ENCODE peak calls at places on chromosomes 16 and 17, in four cellular contexts. U is K562, H is GM12878, K is HepG2. O is an unnamed sample.

GRCh38 chr17:79835953-79836951 is 3.0 kb downstream of the CBX4 start:
- DNase-seq in H (no peak), U (peak; percentile 47), K (no peak), O (peak; percentile 92)

GRCh38 chr17:37672545-37673078 is 29.4 kb upstream of the DDX52 start:
- DNase-seq in H (no peak), K (no peak), U (no peak), O (no peak)

GRCh38 chr16:81765111-81765919 is 13.8 kb upstream of the PLCG2 start:
- DNase-seq in U (no peak), K (no peak), H (no peak), O (no peak)

GRCh38 chr16:31455601-31456314 is 3.5 kb upstream of the ARMC5 start:
- DNase-seq in K (no peak), H (no peak), U (no peak), O (peak; percentile 73)

GRCh38 chr16:23245268-23245667 is 56.8 kb upstream of the SCNN1B start:
- DNase-seq in H (no peak), U (no peak), K (no peak), O (no peak)

GRCh38 chr16:56493815-56494214 is 26.0 kb downstream of the BBS2 start:
- DNase-seq in K (no peak), U (no peak), H (no peak), O (no peak)

GRCh38 chr16:84282533-84282932 is 12.1 kb upstream of the WFDC1 start:
- DNase-seq in H (no peak), K (no peak), U (no peak), O (no peak)

GRCh38 chr17:82690786-82691489 is 7.6 kb downstream of the RAB40B start:
- DNase-seq in U (no peak), K (no peak), H (no peak), O (no peak)

GRCh38 chr16:88804552-88805339 is 1.2 kb downstream of the CDT1 start:
- DNase-seq in H (no peak), K (peak; percentile 74), U (peak; percentile 58), O (no peak)

GRCh38 chr17:76532072-76532651 is 5.3 kb downstream of the CYGB start:
- DNase-seq in H (no peak), U (no peak), K (peak; percentile 61), O (no peak)

GRCh38 chr16:22091721-22092120 is 620 bp upstream of the VWA3A start:
- DNase-seq in K (no peak), U (no peak), H (no peak), O (no peak)

GRCh38 chr17:44095647-44096496 is 25.3 kb downstream of the G6PC3 start:
- DNase-seq in U (peak; percentile 84), H (no peak), K (peak; percentile 94), O (peak; percentile 86)

GRCh38 chr16:20850981-20851380 is 44.7 kb downstream of the REXO5 start:
- DNase-seq in K (no peak), U (no peak), H (no peak), O (no peak)

GRCh38 chr16:57800213-57801097 is 1.8 kb downstream of the KIFC3 start:
- DNase-seq in K (no peak), H (no peak), U (peak; percentile 33), O (no peak)

GRCh38 chr16:46885960-46886763 is 2.0 kb downstream of the GPT2 start:
- DNase-seq in U (no peak), K (no peak), H (no peak), O (no peak)

GRCh38 chr16:11181889-11182279 is 74.1 kb downstream of the SOCS1 start:
- DNase-seq in H (peak; percentile 64), U (no peak), K (no peak), O (no peak)

GRCh38 chr17:79443026-79443425 is 167.8 kb downstream of the RBFOX3 start:
- DNase-seq in U (no peak), K (no peak), H (no peak), O (no peak)

GRCh38 chr17:48753794-48754499 is 25.4 kb upstream of the HOXB13 start:
- DNase-seq in U (no peak), K (no peak), H (no peak), O (no peak)

GRCh38 chr16:19114359-19115147 is 789 bp downstream of the ITPRIPL2 start:
- DNase-seq in U (no peak), K (no peak), H (no peak), O (peak; percentile 87)

GRCh38 chr17:1078831-1079561 is 82.1 kb downstream of the TIMM22 start:
- DNase-seq in K (no peak), H (no peak), U (no peak), O (no peak)

GRCh38 chr16:79601978-79602609 is 1.6 kb upstream of the MAF start:
- DNase-seq in U (peak; percentile 64), K (peak; percentile 76), H (peak; percentile 13), O (peak; percentile 54)

GRCh38 chr16:85057212-85057889 is 29.8 kb downstream of the KIAA0513 start:
- DNase-seq in K (peak; percentile 48), U (peak; percentile 89), H (no peak), O (no peak)

GRCh38 chr17:12928736-12929135 is 89.1 kb downstream of the ELAC2 start:
- DNase-seq in U (no peak), H (no peak), K (peak; percentile 29), O (no peak)

GRCh38 chr17:44086364-44087311 is 16.1 kb downstream of the G6PC3 start:
- DNase-seq in U (peak; percentile 96), H (no peak), K (peak; percentile 83), O (no peak)

GRCh38 chr16:75758215-75758614 is 31.9 kb upstream of the CPHXL start:
- DNase-seq in K (no peak), H (no peak), U (no peak), O (no peak)

GRCh38 chr16:15770512-15770911 is 86.3 kb downstream of the MYH11 start:
- DNase-seq in H (no peak), K (no peak), U (no peak), O (no peak)

GRCh38 chr17:77778636-77779524 is 179.6 kb upstream of the TNRC6C start:
- DNase-seq in H (no peak), K (no peak), U (no peak), O (no peak)

GRCh38 chr17:14557482-14557881 is 256.6 kb downstream of the HS3ST3B1 start:
- DNase-seq in K (no peak), U (no peak), H (no peak), O (no peak)

GRCh38 chr16:50841081-50841886 is 99.4 kb downstream of the CYLD start:
- DNase-seq in K (no peak), H (no peak), U (peak; percentile 78), O (no peak)

GRCh38 chr17:8889458-8890210 is 22.2 kb upstream of the PIK3R6 start:
- DNase-seq in H (no peak), K (no peak), U (no peak), O (no peak)

GRCh38 chr16:2845116-2845515 is 12.9 kb downstream of the PRSS22 start:
- DNase-seq in H (no peak), K (no peak), U (no peak), O (no peak)

GRCh38 chr17:45977506-45977824 is 21.6 kb upstream of the STH start:
- DNase-seq in H (no peak), K (no peak), U (no peak), O (no peak)

GRCh38 chr17:76371656-76372628 is 12.5 kb upstream of the SPHK1 start:
- DNase-seq in K (no peak), U (no peak), H (no peak), O (no peak)

GRCh38 chr16:84024854-84025253 is 17.7 kb downstream of the SLC38A8 start:
- DNase-seq in H (no peak), U (no peak), K (no peak), O (no peak)

GRCh38 chr17:74938194-74938950 is 2.7 kb downstream of the OTOP3 start:
- DNase-seq in H (no peak), U (no peak), K (no peak), O (no peak)

GRCh38 chr16:87017388-87018012 is 299.7 kb downstream of the C16orf95 start:
- DNase-seq in U (no peak), K (no peak), H (no peak), O (no peak)
- TF ChIP-seq HDAC2 in U (no peak), K (no peak), H (no peak), O (no peak)

GRCh38 chr17:80938556-80938955 is 53.1 kb upstream of the CHMP6 start:
- DNase-seq in K (no peak), H (no peak), U (no peak), O (no peak)
- TF ChIP-seq BRCA1 in K (no peak), H (no peak), U (no peak), O (no peak)

GRCh38 chr16:4454618-4455017 is 19.8 kb downstream of the NMRAL1 start:
- DNase-seq in H (no peak), K (no peak), U (no peak), O (peak; percentile 71)
- TF ChIP-seq HDAC2 in H (no peak), K (no peak), U (no peak), O (no peak)

GRCh38 chr17:59349178-59349577 is 17.7 kb downstream of the YPEL2 start:
- DNase-seq in K (no peak), H (no peak), U (no peak), O (no peak)
- TF ChIP-seq BRCA1 in K (no peak), H (no peak), U (no peak), O (no peak)

O was measured in H1.